ENCODE peak calls at places on chromosomes 13 and 19, in six cellular contexts. J is AG09319; O is uterus; E is lower leg skin; Y is astrocyte; X is CD4-positive, alpha-beta T cell. K is an unnamed sample.

GRCh38 chr19:49371184-49371583 is 7.5 kb downstream of the DKKL1 start:
- DNase-seq in J (no peak), O (no peak), E (no peak), Y (no peak), X (no peak), K (no peak)

GRCh38 chr13:112532837-112533745 is 54.9 kb downstream of the TUBGCP3 start:
- DNase-seq in J (no peak), O (no peak), E (no peak), Y (no peak), X (no peak), K (no peak)

GRCh38 chr13:51981355-51981754 is 29.9 kb downstream of the ATP7B start:
- DNase-seq in J (no peak), O (no peak), E (no peak), Y (peak), X (no peak), K (no peak)

GRCh38 chr19:50570997-50571396 is 2.8 kb upstream of the LRRC4B start:
- DNase-seq in J (no peak), O (no peak), E (no peak), Y (no peak), X (no peak), K (no peak)

GRCh38 chr19:18612051-18612771 is 459 bp upstream of the TMEM59L start:
- DNase-seq in J (no peak), O (no peak), E (no peak), Y (no peak), X (no peak), K (no peak)

GRCh38 chr19:49333426-49334288 is 1.5 kb upstream of the CD37 start:
- DNase-seq in J (no peak), O (no peak), E (no peak), Y (no peak), X (peak), K (no peak)

GRCh38 chr13:114145256-114145655 is 12.8 kb upstream of the RASA3 start:
- DNase-seq in J (no peak), O (no peak), E (no peak), Y (no peak), X (no peak), K (no peak)

GRCh38 chr13:21948781-21949474 is 278.1 kb downstream of the FGF9 start:
- DNase-seq in J (no peak), O (no peak), E (no peak), Y (no peak), X (no peak), K (no peak)

GRCh38 chr13:35917942-35918645 is 213.1 kb downstream of the DCLK1 start:
- DNase-seq in J (no peak), O (no peak), E (no peak), Y (peak), X (no peak), K (no peak)

GRCh38 chr13:113814435-113814821 is 49.4 kb downstream of the GAS6 start:
- DNase-seq in J (no peak), O (no peak), E (no peak), Y (peak), X (no peak), K (no peak)

GRCh38 chr13:113886561-113887112 is 22.8 kb upstream of the GAS6 start:
- DNase-seq in J (no peak), O (no peak), E (no peak), Y (no peak), X (no peak), K (no peak)

GRCh38 chr13:61414136-61414535 is 1.5 kb downstream of the PCDH20 start:
- DNase-seq in J (no peak), O (no peak), E (no peak), Y (no peak), X (no peak), K (no peak)

GRCh38 chr13:100203696-100204367 is 114.9 kb downstream of the PCCA start:
- DNase-seq in J (no peak), O (no peak), E (no peak), Y (peak), X (no peak), K (no peak)

GRCh38 chr13:82330499-82330898 is 1551.8 kb downstream of the SLITRK1 start:
- DNase-seq in J (no peak), O (no peak), E (no peak), Y (no peak), X (no peak), K (no peak)

GRCh38 chr19:32649751-32650150 is 25.2 kb downstream of the ANKRD27 start:
- DNase-seq in J (no peak), O (no peak), E (no peak), Y (no peak), X (no peak), K (no peak)

GRCh38 chr13:105338044-105338443 is 1197.4 kb downstream of the EFNB2 start:
- DNase-seq in J (no peak), O (no peak), E (no peak), Y (no peak), X (no peak), K (no peak)

GRCh38 chr19:51398096-51398704 is 7.8 kb upstream of the C19orf84 start:
- DNase-seq in J (no peak), O (no peak), E (no peak), Y (no peak), X (no peak), K (no peak)

GRCh38 chr13:65028101-65028500 is 2202.0 kb downstream of the PCDH9 start:
- DNase-seq in J (no peak), O (no peak), E (no peak), Y (no peak), X (no peak), K (no peak)

GRCh38 chr19:10517361-10517759 is at the start of gene S1PR5:
- DNase-seq in J (no peak), O (no peak), E (no peak), Y (no peak), X (no peak), K (no peak)

GRCh38 chr13:96450635-96451034 is 360.7 kb downstream of the HS6ST3 start:
- DNase-seq in J (no peak), O (no peak), E (no peak), Y (no peak), X (no peak), K (no peak)

GRCh38 chr13:99228737-99229691 is 28.4 kb downstream of the UBAC2 start:
- DNase-seq in J (no peak), O (no peak), E (no peak), Y (peak), X (no peak), K (peak)

GRCh38 chr13:57627663-57628062 is 3.9 kb upstream of the PCDH17 start:
- DNase-seq in J (no peak), O (no peak), E (no peak), Y (peak), X (no peak), K (no peak)

GRCh38 chr13:23418776-23419683 is 14.5 kb downstream of the SACS start:
- DNase-seq in J (no peak), O (no peak), E (no peak), Y (no peak), X (no peak), K (no peak)

GRCh38 chr19:58367698-58368454 is 5.3 kb upstream of the ZNF497 start:
- DNase-seq in J (no peak), O (no peak), E (no peak), Y (no peak), X (no peak), K (no peak)

GRCh38 chr19:31110331-31110730 is 238.9 kb downstream of the TSHZ3 start:
- DNase-seq in J (peak), O (peak), E (no peak), Y (peak), X (no peak), K (no peak)

GRCh38 chr19:7637374-7638256 is 705 bp downstream of the STXBP2 start:
- DNase-seq in J (no peak), O (no peak), E (no peak), Y (no peak), X (no peak), K (no peak)

GRCh38 chr19:44723952-44724319 is 24.6 kb upstream of the BCL3 start:
- DNase-seq in J (no peak), O (peak), E (peak), Y (peak), X (peak), K (no peak)

GRCh38 chr13:74132152-74132767 is 1.9 kb downstream of the KLF12 start:
- DNase-seq in J (no peak), O (no peak), E (no peak), Y (peak), X (peak), K (no peak)

GRCh38 chr13:75749407-75749806 is 113.3 kb downstream of the LMO7 start:
- DNase-seq in J (no peak), O (no peak), E (no peak), Y (peak), X (no peak), K (no peak)

GRCh38 chr13:27621366-27622101 is at the start of gene POLR1D:
- DNase-seq in J (no peak), O (peak), E (peak), Y (peak), X (peak), K (no peak)

GRCh38 chr19:14495678-14496028 is 274 bp downstream of the GIPC1 start:
- DNase-seq in J (no peak), O (no peak), E (no peak), Y (no peak), X (no peak), K (no peak)

GRCh38 chr13:36945078-36945477 is 25.0 kb upstream of the SMAD9 start:
- DNase-seq in J (no peak), O (no peak), E (no peak), Y (no peak), X (no peak), K (no peak)

GRCh38 chr19:17996826-17997316 is 11.1 kb upstream of the ARRDC2 start:
- DNase-seq in J (no peak), O (peak), E (peak), Y (peak), X (peak), K (no peak)

GRCh38 chr19:45817010-45817724 is 2.1 kb upstream of the RSPH6A start:
- DNase-seq in J (peak), O (peak), E (peak), Y (peak), X (peak), K (peak)

GRCh38 chr19:45817725-45818301 is 2.7 kb upstream of the RSPH6A start:
- DNase-seq in J (no peak), O (no peak), E (no peak), Y (no peak), X (no peak), K (no peak)

GRCh38 chr19:45814851-45815481 is at the start of gene RSPH6A:
- DNase-seq in J (no peak), O (no peak), E (no peak), Y (no peak), X (no peak), K (no peak)

GRCh38 chr19:45815501-45816216 is 551 bp upstream of the RSPH6A start:
- DNase-seq in J (no peak), O (no peak), E (no peak), Y (no peak), X (no peak), K (no peak)

DNA sequence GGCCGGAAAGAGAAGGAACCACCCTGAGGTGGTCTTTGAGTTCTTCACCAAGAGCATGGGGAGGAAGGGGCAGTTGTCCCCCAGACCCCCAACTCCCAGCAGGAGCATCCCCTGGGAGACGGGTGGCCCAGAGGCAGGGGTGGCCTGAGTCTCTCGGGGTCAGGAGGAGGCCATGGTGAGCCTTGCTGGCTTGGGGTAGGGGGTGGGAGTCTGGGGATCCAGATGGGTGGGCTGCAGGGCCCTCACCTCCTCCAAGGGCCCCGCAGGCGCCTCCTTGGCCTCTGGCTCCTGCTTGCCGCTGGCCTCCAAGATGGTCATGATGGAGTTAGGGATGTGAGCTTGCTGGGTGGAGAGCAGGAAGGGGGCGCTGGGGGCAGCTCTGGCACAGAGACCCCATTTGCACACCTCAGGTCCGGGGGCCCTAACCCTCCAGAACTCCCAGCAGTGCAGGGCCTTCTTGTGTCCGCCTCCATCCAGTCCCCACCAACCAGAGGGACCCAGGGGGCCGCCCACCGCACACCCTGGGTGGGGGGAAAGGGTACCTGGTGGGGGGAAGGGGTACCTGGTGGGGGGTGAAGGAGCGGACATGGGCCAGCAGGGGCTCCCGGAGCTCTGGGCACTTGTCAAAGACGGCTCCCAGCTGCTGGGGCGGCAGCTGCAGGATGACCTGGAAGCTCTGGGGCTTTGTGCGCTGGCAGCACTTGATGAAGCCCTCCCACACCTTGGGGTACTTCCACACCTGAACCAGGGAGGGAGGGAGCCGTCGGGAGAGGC is 1.3 kb upstream of the RSPH6A start:
- DNase-seq in J (no peak), O (no peak), E (no peak), Y (no peak), X (no peak), K (no peak)
- TF ChIP-seq CTCF in J (no peak), O (no peak), E (no peak), Y (no peak), X (no peak), K (no peak)

GRCh38 chr13:41568990-41569387 is 111.6 kb downstream of the RGCC start:
- DNase-seq in J (no peak), O (no peak), E (no peak), Y (peak), X (no peak), K (no peak)
- TF ChIP-seq CTCF in J (no peak), O (no peak), E (no peak), Y (no peak), X (no peak), K (no peak)

DNA sequence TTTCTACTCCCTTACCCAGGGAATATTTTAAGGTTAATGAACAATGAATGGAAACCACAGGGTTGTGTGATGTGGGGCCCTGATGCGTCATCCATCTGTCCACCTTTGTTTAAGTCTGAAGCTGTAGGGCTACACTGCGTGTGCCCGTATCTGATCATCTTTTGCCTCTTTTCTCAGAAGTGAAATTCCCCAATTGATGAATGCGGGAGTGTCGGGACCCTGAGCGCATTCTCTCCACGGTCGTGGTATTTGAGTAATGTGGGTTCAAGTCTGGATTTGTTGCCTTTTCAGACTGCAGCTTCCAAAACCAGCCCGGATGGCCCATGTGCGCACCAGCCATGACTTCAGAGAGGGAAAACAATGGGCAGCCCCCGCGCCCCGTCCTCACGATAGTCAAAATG is 112.3 kb downstream of the COL4A2 start:
- DNase-seq in J (no peak), O (no peak), E (no peak), Y (peak), X (no peak), K (no peak)
- TF ChIP-seq CTCF in J (no peak), O (no peak), E (no peak), Y (no peak), X (no peak), K (no peak)

DNA sequence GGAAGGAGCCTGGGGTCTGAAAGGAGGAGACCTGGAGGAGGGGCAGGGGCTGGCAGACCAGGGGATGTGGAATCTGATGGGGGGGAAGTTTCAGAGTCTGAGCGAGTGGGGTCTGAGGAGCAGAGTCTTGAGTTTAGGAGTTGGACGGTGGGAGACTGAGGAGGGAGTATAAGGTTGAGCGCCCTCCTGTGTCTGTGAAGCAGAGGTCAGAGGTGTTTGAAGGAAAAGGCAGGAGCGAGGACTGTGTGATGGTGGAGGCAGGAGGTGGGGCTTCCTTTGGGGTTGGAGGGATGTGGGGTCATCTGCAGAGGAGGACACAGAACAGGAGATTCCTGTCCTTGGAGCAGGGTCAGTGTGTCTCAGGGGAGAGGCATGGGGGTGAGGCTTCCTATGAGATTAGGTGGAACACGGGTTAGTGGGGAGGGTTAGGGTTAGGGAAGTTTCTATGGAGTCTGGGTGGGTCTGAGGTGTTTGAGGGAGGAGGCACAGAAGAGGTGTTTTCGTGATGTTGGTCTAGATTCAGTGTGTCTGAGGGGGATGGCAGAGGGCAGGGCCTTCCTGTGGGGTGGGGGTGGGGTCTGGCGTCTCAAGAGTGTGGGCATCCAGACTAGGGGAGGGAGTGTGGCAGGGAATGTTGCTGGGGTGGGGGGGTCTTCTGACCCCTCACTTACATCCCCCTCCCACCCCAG is 8.3 kb downstream of the RYR1 start:
- DNase-seq in J (no peak), O (no peak), E (no peak), Y (no peak), X (no peak), K (no peak)
- TF ChIP-seq CTCF in J (no peak), O (no peak), E (no peak), Y (no peak), X (no peak), K (no peak)

DNA sequence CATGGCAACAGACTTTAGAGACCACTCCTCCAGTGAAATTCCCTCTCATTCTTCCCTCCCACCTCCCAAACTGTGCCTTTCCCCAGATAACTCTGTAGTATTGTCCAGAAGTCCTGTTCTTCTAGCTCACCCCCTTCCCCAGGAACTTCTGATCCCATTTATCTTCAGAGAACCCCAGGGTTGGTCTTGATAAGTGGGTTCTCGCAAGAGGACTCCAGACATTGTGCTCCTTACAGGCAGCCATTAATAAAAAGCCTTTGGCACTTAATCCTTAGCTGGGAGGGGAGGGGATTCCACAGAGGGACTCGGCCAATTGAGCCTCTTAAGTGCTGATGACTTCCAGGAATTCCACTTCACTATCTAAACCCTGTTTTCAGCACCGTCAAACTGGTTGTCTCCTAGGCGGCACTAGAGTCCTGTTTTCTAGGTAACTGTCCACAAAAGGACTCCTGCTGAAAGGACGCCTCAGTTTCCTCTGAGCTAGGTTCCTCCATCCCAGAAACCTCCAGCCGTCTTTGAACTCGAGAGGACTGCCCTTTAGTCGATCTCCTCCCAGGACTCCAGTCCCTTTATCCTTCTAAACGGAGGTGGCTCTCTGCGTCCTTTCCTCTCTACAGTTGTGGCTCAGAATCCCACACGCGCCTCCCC is 2.0 kb downstream of the LTBP4 start:
- DNase-seq in J (no peak), O (no peak), E (no peak), Y (peak), X (no peak), K (no peak)
- TF ChIP-seq CTCF in J (peak), O (peak), E (no peak), Y (no peak), X (no peak), K (no peak)

GRCh38 chr19:533485-534058 is 2.0 kb downstream of the CDC34 start:
- DNase-seq in J (no peak), O (no peak), E (no peak), Y (no peak), X (no peak), K (no peak)

GRCh38 chr19:530133-531008 is 1.2 kb upstream of the CDC34 start:
- DNase-seq in J (no peak), O (no peak), E (no peak), Y (no peak), X (no peak), K (no peak)

GRCh38 chr19:531753-532571 is at the start of gene CDC34:
- DNase-seq in J (no peak), O (no peak), E (no peak), Y (no peak), X (no peak), K (no peak)

GRCh38 chr19:532578-533484 is 1.3 kb downstream of the CDC34 start:
- DNase-seq in J (no peak), O (peak), E (no peak), Y (peak), X (no peak), K (no peak)

GRCh38 chr19:531009-531752 is 379 bp upstream of the CDC34 start:
- DNase-seq in J (peak), O (peak), E (no peak), Y (peak), X (peak), K (no peak)
- TF ChIP-seq CTCF in J (peak), O (no peak), E (no peak), Y (no peak), X (no peak), K (no peak)

DNA sequence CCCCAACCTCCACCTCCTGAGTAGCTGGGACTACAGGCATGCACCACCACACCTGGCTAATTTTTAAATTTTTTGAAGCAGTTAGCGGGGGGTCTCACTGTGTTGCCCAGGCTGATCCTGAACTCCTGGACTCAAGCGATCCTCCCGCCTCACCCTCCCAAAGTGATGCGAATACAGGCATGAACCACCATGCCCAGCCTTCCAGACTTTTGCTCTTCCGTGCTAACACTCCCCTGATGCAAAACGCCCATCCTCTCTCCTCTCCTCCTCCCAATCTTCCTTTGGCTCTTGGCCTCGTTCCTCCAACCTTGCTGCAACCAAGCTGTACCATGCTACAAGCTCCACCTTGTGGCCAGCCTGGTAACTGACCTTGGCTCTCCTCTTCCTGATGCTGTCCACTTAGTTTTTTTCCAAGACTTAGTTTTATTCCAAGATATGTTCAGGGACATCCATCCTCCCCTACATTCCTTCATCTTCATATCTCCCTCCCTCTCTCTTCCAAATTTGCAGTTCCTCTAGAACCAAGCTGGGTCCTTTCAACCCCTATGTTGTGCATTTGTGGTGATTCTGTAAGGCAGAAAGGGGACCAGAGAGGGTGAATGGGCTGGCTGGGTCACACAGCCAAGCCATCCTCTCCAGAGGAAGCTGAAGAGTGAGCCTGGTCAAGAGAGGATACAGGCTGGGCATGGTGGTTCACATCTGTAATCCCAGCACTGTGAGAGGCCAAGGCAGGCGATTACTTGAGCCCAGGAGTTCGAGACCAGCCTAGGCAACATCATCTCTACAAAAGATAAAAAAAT is 32.8 kb downstream of the TINCR start:
- DNase-seq in J (no peak), O (no peak), E (no peak), Y (no peak), X (no peak), K (no peak)
- TF ChIP-seq CTCF in J (peak), O (no peak), E (no peak), Y (peak), X (no peak), K (peak)